ENCODE peak calls at places on chromosomes 3 and 15, in seven cellular contexts. X is upper lobe of right lung, L is neuronal stem cell, I is GM23338, N is Karpas-422, C is Panc1, A is body of pancreas. J is an unnamed sample.

GRCh38 chr3:63168179-63168578 is 109.9 kb upstream of the SYNPR start:
- DNase-seq in X (no peak), L (no peak), I (no peak), N (peak; percentile 67), C (no peak), A (no peak), J (no peak)

GRCh38 chr15:74182131-74182530 is 8.6 kb downstream of the ISLR start:
- DNase-seq in X (peak; percentile 38), L (no peak), I (no peak), N (no peak), C (no peak), A (no peak), J (no peak)

GRCh38 chr3:160055659-160056058 is 67.0 kb downstream of the IL12A start:
- DNase-seq in X (no peak), L (no peak), I (no peak), N (no peak), C (no peak), A (no peak), J (no peak)

GRCh38 chr15:57649138-57649537 is 57.4 kb upstream of the POLR2M start:
- DNase-seq in X (no peak), L (no peak), I (no peak), N (no peak), C (no peak), A (no peak), J (no peak)

GRCh38 chr3:146547235-146547835 is 2.9 kb upstream of the PLSCR1 start:
- DNase-seq in X (no peak), L (no peak), I (no peak), N (no peak), C (no peak), A (no peak), J (no peak)

GRCh38 chr3:44476181-44476599 is 1.3 kb downstream of the ZNF445 start:
- DNase-seq in X (no peak), L (no peak), I (no peak), N (peak; percentile 67), C (no peak), A (no peak), J (peak; percentile 27)

GRCh38 chr3:135271562-135272290 is 476.7 kb downstream of the EPHB1 start:
- DNase-seq in X (no peak), L (no peak), I (peak; percentile 3), N (no peak), C (no peak), A (no peak), J (no peak)

GRCh38 chr15:60704129-60704528 is 225.2 kb upstream of the ICE2 start:
- DNase-seq in X (no peak), L (no peak), I (no peak), N (no peak), C (no peak), A (no peak), J (no peak)

GRCh38 chr15:51403946-51404695 is 62.7 kb downstream of the GLDN start:
- DNase-seq in X (no peak), L (no peak), I (no peak), N (no peak), C (no peak), A (no peak), J (no peak)

GRCh38 chr3:42935472-42935871 is 29.5 kb downstream of the ZNF662 start:
- DNase-seq in X (no peak), L (no peak), I (no peak), N (no peak), C (no peak), A (no peak), J (no peak)

GRCh38 chr3:38608086-38608775 is 41.3 kb downstream of the SCN5A start:
- DNase-seq in X (peak; percentile 36), L (no peak), I (no peak), N (no peak), C (no peak), A (no peak), J (no peak)
- H3K27me3 ChIP-seq in X (no peaks in the 10 kb centered on the region), L (no peaks in the 10 kb centered on the region), I (no peaks in the 10 kb centered on the region), N (no peaks in the 10 kb centered on the region), C (no peaks in the 10 kb centered on the region), A (no peaks in the 10 kb centered on the region), J (no peaks in the 10 kb centered on the region)

GRCh38 chr3:60076307-60076706 is 1026.5 kb upstream of the CFAP20DC start:
- DNase-seq in X (no peak), L (no peak), I (no peak), N (no peak), C (no peak), A (no peak), J (no peak)
- H3K4me3 ChIP-seq in X (peak overlapping the region; percentile 34), L (no peak overlapping the region), I (no peak overlapping the region), N (no peak overlapping the region), C (no peak overlapping the region), A (no peak overlapping the region), J (no peak overlapping the region)

GRCh38 chr15:31221936-31222515 is 104.6 kb upstream of the KLF13 start:
- DNase-seq in X (no peak), L (no peak), I (peak; percentile 39), N (no peak), C (no peak), A (no peak), J (no peak)
- H3K27me3 ChIP-seq in X (no peaks in the 10 kb centered on the region), L (no peaks in the 10 kb centered on the region), I (no peaks in the 10 kb centered on the region), N (no peaks in the 10 kb centered on the region), C (no peaks in the 10 kb centered on the region), A (no peaks in the 10 kb centered on the region), J (no peaks in the 10 kb centered on the region)

GRCh38 chr15:29294732-29295131 is 25.1 kb upstream of the NSMCE3 start:
- DNase-seq in X (no peak), L (no peak), I (no peak), N (no peak), C (no peak), A (no peak), J (no peak)

GRCh38 chr15:29289179-29289578 is 19.6 kb upstream of the NSMCE3 start:
- DNase-seq in X (no peak), L (no peak), I (no peak), N (no peak), C (no peak), A (no peak), J (no peak)

GRCh38 chr15:29291067-29291466 is 21.4 kb upstream of the NSMCE3 start:
- DNase-seq in X (no peak), L (no peak), I (no peak), N (no peak), C (no peak), A (no peak), J (no peak)
- H3K4me3 ChIP-seq in X (no peak overlapping the region), L (no peak overlapping the region), I (no peak overlapping the region), N (no peak overlapping the region), C (no peak overlapping the region), A (no peak overlapping the region), J (no peak overlapping the region)

GRCh38 chr15:66253643-66254363 is at the start of gene MEGF11:
- DNase-seq in X (no peak), L (no peak), I (peak; percentile 87), N (no peak), C (no peak), A (peak; percentile 19), J (peak; percentile 36)
- H3K27me3 ChIP-seq in X (peaks cover 63% of the 10 kb centered on the region), L (peaks cover 22% of the 10 kb centered on the region), I (peaks cover 87% of the 10 kb centered on the region), N (no peaks in the 10 kb centered on the region), C (peaks cover 26% of the 10 kb centered on the region), A (no peaks in the 10 kb centered on the region), J (peaks cover 96% of the 10 kb centered on the region)

GRCh38 chr3:72195895-72196294 is 410.9 kb upstream of the PROK2 start:
- DNase-seq in X (no peak), L (no peak), I (no peak), N (no peak), C (no peak), A (no peak), J (no peak)

GRCh38 chr3:72192572-72192971 is 407.6 kb upstream of the PROK2 start:
- DNase-seq in X (no peak), L (no peak), I (no peak), N (no peak), C (no peak), A (no peak), J (no peak)

GRCh38 chr3:72196377-72196929 is 411.5 kb upstream of the PROK2 start:
- DNase-seq in X (no peak), L (no peak), I (no peak), N (no peak), C (no peak), A (no peak), J (no peak)

GRCh38 chr3:72193768-72194463 is 409.0 kb upstream of the PROK2 start:
- DNase-seq in X (no peak), L (no peak), I (no peak), N (no peak), C (no peak), A (no peak), J (no peak)

GRCh38 chr3:72194464-72194857 is 409.5 kb upstream of the PROK2 start:
- DNase-seq in X (no peak), L (no peak), I (no peak), N (no peak), C (no peak), A (no peak), J (no peak)
- H3K4me3 ChIP-seq in X (no peak overlapping the region), L (no peak overlapping the region), I (no peak overlapping the region), N (no peak overlapping the region), C (no peak overlapping the region), A (no peak overlapping the region), J (no peak overlapping the region)

J was measured in HAP-1.